ENCODE peak calls at places on chromosomes 16 and 17, in ten cellular contexts. B is body of pancreas, K is brain microvascular endothelial cell, L is heart left ventricle, A is cardiac muscle cell, D is neural progenitor cell, R is heart right ventricle, C is ascending aorta, F is SK-N-SH, V is fibroblast of lung. N is an unnamed sample. For H3K27me3, the result is how much of the 10 kb centered on the place peaks cover.

GRCh38 chr17:77915594-77916021 is 42.9 kb upstream of the TNRC6C start:
- DNase-seq in B (no peak), K (no peak), L (no peak), A (no peak), D (peak), R (no peak), C (no peak), F (peak), V (no peak), N (no peak)

GRCh38 chr16:74734361-74735161 is 33.9 kb upstream of the MLKL start:
- DNase-seq in B (no peak), K (no peak), L (no peak), A (peak), D (peak), R (no peak), C (no peak), F (no peak), V (no peak), N (no peak)

GRCh38 chr16:68564367-68564985 is 25.4 kb downstream of the ZFP90 start:
- DNase-seq in B (no peak), K (no peak), L (no peak), A (peak), D (peak), R (no peak), C (no peak), F (no peak), V (peak), N (no peak)

GRCh38 chr17:1787301-1787902 is 25.5 kb downstream of the SERPINF1 start:
- DNase-seq in B (peak), K (peak), L (peak), A (no peak), D (no peak), R (peak), C (peak), F (peak), V (peak), N (peak)

GRCh38 chr16:68298907-68299515 is 11.7 kb downstream of the SLC7A6OS start:
- DNase-seq in B (peak), K (peak), L (peak), A (no peak), D (peak), R (peak), C (no peak), F (no peak), V (peak), N (peak)

GRCh38 chr16:83393196-83393981 is 414.4 kb upstream of the HSBP1 start:
- DNase-seq in B (no peak), K (peak), L (no peak), A (no peak), D (peak), R (no peak), C (peak), F (no peak), V (peak), N (no peak)

GRCh38 chr17:31231852-31232251 is 65.2 kb downstream of the OMG start:
- DNase-seq in B (no peak), K (no peak), L (no peak), A (no peak), D (no peak), R (no peak), C (no peak), F (no peak), V (no peak), N (no peak)

GRCh38 chr17:72556944-72557826 is 436.4 kb downstream of the SOX9 start:
- DNase-seq in B (peak), K (peak), L (peak), A (peak), D (peak), R (peak), C (no peak), F (peak), V (peak), N (peak)

GRCh38 chr17:2302740-2303277 is 776 bp downstream of the SMG6 start:
- DNase-seq in B (no peak), K (no peak), L (no peak), A (peak), D (peak), R (no peak), C (no peak), F (peak), V (no peak), N (peak)

GRCh38 chr17:41666336-41666680 is 22.4 kb upstream of the EIF1 start:
- DNase-seq in B (peak), K (peak), L (peak), A (no peak), D (peak), R (peak), C (no peak), F (peak), V (peak), N (peak)

GRCh38 chr16:82363026-82363816 is 193.2 kb upstream of the MPHOSPH6 start:
- DNase-seq in B (no peak), K (no peak), L (no peak), A (peak), D (no peak), R (no peak), C (no peak), F (no peak), V (no peak), N (no peak)

GRCh38 chr16:5867250-5867649 is 769.7 kb upstream of the EEF2KMT start:
- DNase-seq in B (no peak), K (no peak), L (no peak), A (no peak), D (no peak), R (no peak), C (no peak), F (no peak), V (no peak), N (no peak)

GRCh38 chr16:4846503-4846900 is 586 bp downstream of the GLYR1 start:
- DNase-seq in B (peak), K (peak), L (peak), A (peak), D (peak), R (peak), C (no peak), F (peak), V (peak), N (no peak)
- TF ChIP-seq CTCF in B (no peak), K (no peak), L (no peak), A (no peak), D (no peak), R (no peak), C (no peak), F (no peak), V (no peak), N (no peak)

DNA sequence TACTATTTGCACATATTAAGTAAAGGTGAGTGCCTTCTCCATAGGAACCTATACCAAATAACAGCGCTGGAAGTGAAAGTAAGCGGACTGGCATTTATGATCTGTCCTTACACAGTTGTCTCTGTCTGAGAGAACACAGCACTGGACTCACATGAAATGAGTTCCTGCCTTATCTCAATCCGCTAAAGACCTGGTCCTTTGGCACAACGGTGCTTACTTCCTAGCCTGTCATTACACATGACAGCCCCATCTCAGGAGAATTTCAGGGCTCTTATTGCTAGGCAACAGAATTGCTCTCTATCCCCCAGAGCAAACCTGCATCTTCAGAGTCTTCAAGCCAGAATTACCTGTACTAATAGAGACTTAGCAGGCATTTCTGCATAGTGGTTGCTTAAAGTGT is 4.3 kb downstream of the KCNJ2 start:
- DNase-seq in B (no peak), K (no peak), L (peak), A (peak), D (no peak), R (no peak), C (no peak), F (no peak), V (no peak), N (no peak)
- H3K27ac ChIP-seq in B (no peak), K (no peak), L (peak), A (no peak), D (no peak), R (peak), C (no peak), F (no peak), V (no peak), N (no peak)

DNA sequence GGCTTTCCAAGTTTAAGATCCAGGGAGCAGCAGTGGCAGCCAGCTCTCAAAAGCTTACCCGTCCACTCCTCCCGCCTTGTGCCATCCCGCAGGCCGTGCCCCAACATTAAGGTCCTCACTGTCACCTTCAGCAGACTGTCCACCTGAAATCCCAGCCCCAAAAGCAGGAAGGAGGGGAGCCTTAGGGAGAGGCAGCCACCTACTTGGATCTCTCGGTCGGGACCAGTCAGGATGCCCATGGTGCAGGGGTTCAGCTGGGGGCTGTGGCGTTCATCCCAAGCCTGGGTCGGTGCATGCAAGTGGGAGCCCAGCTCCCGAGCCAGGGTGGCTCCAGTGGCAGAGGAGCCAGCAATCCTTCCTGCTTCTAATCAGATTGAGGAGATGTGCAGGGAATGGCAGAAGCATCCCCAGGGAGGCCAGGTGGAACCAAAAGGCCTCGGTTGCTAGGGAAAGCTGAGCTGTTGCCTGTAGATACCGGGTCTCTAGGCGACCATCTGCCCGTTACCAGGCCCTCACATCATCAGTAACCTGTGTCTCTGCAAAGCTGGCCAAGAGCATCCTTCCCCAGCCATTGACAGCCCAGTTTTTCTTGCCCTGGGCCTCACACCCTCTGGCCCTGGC is 24.6 kb downstream of the CNGB1 start:
- DNase-seq in B (no peak), K (no peak), L (no peak), A (no peak), D (no peak), R (no peak), C (no peak), F (peak), V (no peak), N (no peak)
- H3K27me3 ChIP-seq in B (under half), K (under half), L (under half), A (under half), D (under half), R (under half), C (under half), F (under half), V (under half), N (under half)

DNA sequence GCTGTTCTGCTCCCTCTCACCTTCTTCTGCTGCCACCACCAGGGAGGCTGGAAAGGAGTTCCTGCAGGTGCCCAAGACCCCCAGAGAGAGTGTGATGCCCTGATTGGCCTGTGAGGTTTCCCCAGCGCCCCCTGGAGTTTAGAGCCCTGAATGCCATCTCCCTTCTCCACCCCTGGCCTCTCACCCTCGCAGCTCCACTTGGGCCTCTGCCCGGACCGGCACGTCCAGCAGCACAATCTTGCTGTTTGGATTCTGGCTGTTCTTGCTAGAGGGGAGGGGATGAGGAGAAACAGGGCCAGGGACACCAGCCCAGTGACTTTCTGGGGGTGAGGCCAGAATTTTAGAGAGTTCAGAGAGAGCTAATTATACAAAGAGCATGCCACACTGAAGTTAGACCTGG is 12.5 kb upstream of the FAM171A2 start:
- DNase-seq in B (no peak), K (peak), L (peak), A (no peak), D (peak), R (peak), C (no peak), F (peak), V (no peak), N (no peak)
- TF ChIP-seq CTCF in B (no peak), K (peak), L (peak), A (peak), D (peak), R (peak), C (no peak), F (peak), V (peak), N (peak)

GRCh38 chr17:45971698-45972141 is 27.3 kb upstream of the STH start:
- DNase-seq in B (no peak), K (no peak), L (no peak), A (no peak), D (peak), R (no peak), C (no peak), F (no peak), V (no peak), N (no peak)
- H3K27ac ChIP-seq in B (no peak), K (no peak), L (no peak), A (no peak), D (no peak), R (no peak), C (no peak), F (no peak), V (no peak), N (no peak)

GRCh38 chr17:79116575-79117368 is 42.1 kb downstream of the ENGASE start:
- DNase-seq in B (no peak), K (no peak), L (no peak), A (no peak), D (no peak), R (no peak), C (no peak), F (no peak), V (no peak), N (no peak)
- H3K27me3 ChIP-seq in B (under half), K (under half), L (under half), A (under half), D (under half), R (under half), C (under half), F (under half), V (under half), N (half or more)